ENCODE peak calls at places on chromosomes 13 and 19, in eight cellular contexts. T is cardiac muscle cell, W is suprapubic skin, M is Peyer's patch, R is prostate gland, E is ascending aorta, C is A549, G is body of pancreas. Y is an unnamed sample.

GRCh38 chr19:11381535-11382369 is 2.4 kb downstream of the EPOR start:
- DNase-seq in T (peak; percentile 93), W (peak; percentile 89), M (no peak), R (no peak), E (peak; percentile 59), C (peak; percentile 83), G (peak; percentile 19), Y (peak; percentile 73)

GRCh38 chr19:7670150-7670784 is 1.4 kb downstream of the RETN start:
- DNase-seq in T (peak; percentile 3), W (no peak), M (no peak), R (no peak), E (no peak), C (no peak), G (no peak), Y (no peak)

GRCh38 chr19:13872695-13873389 is 4.1 kb upstream of the NANOS3 start:
- DNase-seq in T (no peak), W (no peak), M (peak; percentile 67), R (no peak), E (no peak), C (peak; percentile 71), G (peak; percentile 46), Y (peak; percentile 55)

GRCh38 chr13:110910013-110910890 is 4.6 kb downstream of the ANKRD10 start:
- DNase-seq in T (no peak), W (no peak), M (no peak), R (no peak), E (no peak), C (no peak), G (peak; percentile 63), Y (no peak)

GRCh38 chr13:53848546-53848945 is 819.9 kb downstream of the OLFM4 start:
- DNase-seq in T (no peak), W (no peak), M (no peak), R (no peak), E (no peak), C (no peak), G (no peak), Y (no peak)

GRCh38 chr13:112889351-112890290 is 79.4 kb upstream of the MCF2L start:
- DNase-seq in T (no peak), W (no peak), M (no peak), R (no peak), E (no peak), C (no peak), G (no peak), Y (no peak)

GRCh38 chr19:3196064-3196932 is 10.6 kb downstream of the NCLN start:
- DNase-seq in T (no peak), W (no peak), M (no peak), R (no peak), E (no peak), C (no peak), G (no peak), Y (no peak)

GRCh38 chr13:50990540-50991506 is 81.2 kb downstream of the RNASEH2B start:
- DNase-seq in T (peak; percentile 81), W (no peak), M (no peak), R (no peak), E (no peak), C (no peak), G (peak; percentile 23), Y (no peak)

GRCh38 chr19:38294090-38294489 is 10.0 kb upstream of the C19orf33 start:
- DNase-seq in T (no peak), W (no peak), M (no peak), R (no peak), E (no peak), C (no peak), G (no peak), Y (no peak)

GRCh38 chr19:47778089-47778953 is at the start of gene SELENOW:
- DNase-seq in T (peak; percentile 79), W (peak; percentile 88), M (peak; percentile 91), R (peak; percentile 70), E (no peak), C (peak; percentile 90), G (peak; percentile 85), Y (peak; percentile 71)

GRCh38 chr19:12939292-12939606 is 840 bp downstream of the CALR start:
- DNase-seq in T (peak; percentile 64), W (no peak), M (no peak), R (no peak), E (no peak), C (no peak), G (no peak), Y (no peak)

GRCh38 chr19:35311901-35312665 is 16.9 kb upstream of the CD22 start:
- DNase-seq in T (no peak), W (no peak), M (no peak), R (no peak), E (no peak), C (no peak), G (no peak), Y (no peak)

GRCh38 chr19:35310331-35310730 is 18.4 kb downstream of the MAG start:
- DNase-seq in T (no peak), W (no peak), M (no peak), R (no peak), E (no peak), C (no peak), G (no peak), Y (no peak)

GRCh38 chr19:35313614-35314013 is 15.4 kb upstream of the CD22 start:
- DNase-seq in T (no peak), W (no peak), M (no peak), R (no peak), E (no peak), C (no peak), G (no peak), Y (no peak)

GRCh38 chr19:35309481-35310279 is 17.7 kb downstream of the MAG start:
- DNase-seq in T (peak; percentile 95), W (no peak), M (no peak), R (no peak), E (no peak), C (no peak), G (peak; percentile 86), Y (no peak)

DNA sequence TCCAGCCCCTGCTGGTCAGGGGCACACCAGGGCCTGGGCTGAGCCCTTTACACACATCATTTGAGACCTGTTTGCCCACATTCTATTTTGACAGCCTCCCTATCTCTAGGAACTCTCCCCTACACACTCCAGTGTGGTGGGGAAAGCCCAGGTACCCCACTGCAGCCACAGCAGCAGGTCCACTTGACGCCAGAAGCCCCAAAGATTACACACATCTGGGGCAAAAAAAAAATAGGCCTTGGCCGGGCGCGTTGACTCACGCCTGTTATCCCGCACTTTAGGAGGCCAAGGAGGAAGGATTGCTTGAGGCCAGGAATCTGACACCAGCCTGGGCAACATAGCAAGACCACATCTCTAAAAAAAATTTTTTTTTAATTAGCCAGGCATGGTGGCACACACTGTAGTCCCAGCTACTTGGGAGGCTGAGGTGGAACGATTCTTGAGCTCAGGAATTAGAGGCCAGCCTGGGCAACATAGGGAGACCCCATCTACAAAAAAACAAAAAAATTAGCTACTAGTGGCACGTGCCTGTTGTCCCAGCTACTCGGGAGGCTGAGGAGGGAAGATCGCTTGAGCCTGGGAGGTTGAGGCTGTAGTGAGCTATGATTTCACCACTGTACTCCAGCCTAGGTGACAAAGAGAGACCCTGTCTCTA is 18.0 kb upstream of the CD22 start:
- DNase-seq in T (no peak), W (no peak), M (no peak), R (no peak), E (no peak), C (no peak), G (no peak), Y (no peak)
- H3K4me1 ChIP-seq in T (peaks cover 21% of the 10 kb centered on the region), W (no peaks in the 10 kb centered on the region), M (no peaks in the 10 kb centered on the region), R (no peaks in the 10 kb centered on the region), E (no peaks in the 10 kb centered on the region), C (no peaks in the 10 kb centered on the region), G (peaks cover 15% of the 10 kb centered on the region), Y (no peaks in the 10 kb centered on the region)

GRCh38 chr19:40659566-40659965 is 30.9 kb downstream of the NUMBL start:
- DNase-seq in T (no peak), W (no peak), M (no peak), R (no peak), E (no peak), C (no peak), G (no peak), Y (no peak)

GRCh38 chr19:40663712-40664692 is 26.4 kb downstream of the NUMBL start:
- DNase-seq in T (no peak), W (no peak), M (no peak), R (no peak), E (no peak), C (peak; percentile 66), G (no peak), Y (no peak)

GRCh38 chr19:40661616-40662015 is 28.8 kb downstream of the NUMBL start:
- DNase-seq in T (no peak), W (no peak), M (no peak), R (no peak), E (no peak), C (no peak), G (no peak), Y (no peak)

GRCh38 chr19:40666803-40667438 is 23.5 kb downstream of the NUMBL start:
- DNase-seq in T (no peak), W (no peak), M (no peak), R (no peak), E (no peak), C (no peak), G (no peak), Y (no peak)

DNA sequence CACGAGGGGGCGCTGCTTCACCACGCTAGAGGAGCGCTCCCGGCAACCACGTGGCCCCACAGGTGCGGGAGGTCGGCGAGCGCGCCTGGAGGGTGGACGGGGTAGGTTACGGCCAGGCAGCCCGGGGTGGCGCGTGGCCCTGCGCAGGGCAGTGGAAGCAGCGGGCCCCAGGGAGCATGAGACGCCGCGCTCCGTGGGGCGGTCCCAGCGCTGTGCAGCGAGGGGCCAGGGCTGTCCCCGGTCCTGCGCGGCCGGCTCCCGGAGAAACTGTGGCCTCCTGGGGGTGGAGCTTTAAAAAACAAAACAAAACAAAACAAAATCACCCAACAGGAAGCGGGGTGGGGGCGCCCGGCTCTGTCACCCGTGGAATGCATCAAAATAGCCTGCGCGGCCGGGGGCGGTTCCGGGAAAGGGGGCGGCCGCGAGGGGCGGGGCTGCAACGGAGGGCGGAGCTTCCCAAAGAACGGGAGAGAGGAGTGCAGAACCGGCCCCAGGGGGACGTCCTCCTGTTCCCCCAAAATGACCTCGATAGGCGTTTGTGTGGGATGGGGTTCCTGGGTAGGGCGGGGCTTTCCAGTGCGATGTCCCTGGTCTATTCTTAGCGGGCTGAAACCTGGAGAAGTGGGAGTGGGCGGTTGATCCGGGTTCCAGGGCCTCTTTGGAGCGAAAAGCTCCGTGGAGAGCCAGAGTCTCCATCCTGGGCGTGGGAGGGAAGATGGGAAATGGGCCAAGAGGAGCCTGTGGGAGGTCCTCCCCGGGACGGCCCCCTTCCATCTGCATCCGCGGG is 27.3 kb downstream of the NUMBL start:
- DNase-seq in T (peak; percentile 95), W (peak; percentile 94), M (peak; percentile 95), R (peak; percentile 88), E (peak; percentile 40), C (peak; percentile 97), G (peak; percentile 93), Y (peak; percentile 90)
- TF ChIP-seq CTCF in T (peak; percentile 85), W (no peak), M (peak; percentile 99), R (no peak), E (peak; percentile 100), C (peak; percentile 100), G (no peak), Y (peak; percentile 95)

DNA sequence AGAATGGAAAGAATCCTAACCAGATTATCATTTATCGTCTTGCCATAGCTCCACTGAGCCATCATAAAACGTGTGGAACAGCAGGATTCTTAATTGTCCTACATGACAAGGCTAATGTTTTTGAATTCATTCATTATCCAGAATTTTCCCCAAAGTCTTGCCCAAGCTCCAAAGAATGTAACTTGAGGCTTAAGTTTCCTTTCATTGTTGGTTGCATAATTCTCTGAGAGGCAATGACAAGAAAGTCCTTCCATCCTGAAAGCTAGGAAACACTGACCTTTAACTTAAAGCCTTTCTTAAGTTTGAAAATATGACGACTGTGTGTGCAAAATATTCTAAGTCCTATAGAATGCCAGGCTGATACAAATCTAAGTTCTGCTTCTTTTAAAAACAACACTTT is 546.1 kb downstream of the SUCLA2 start:
- DNase-seq in T (peak; percentile 44), W (no peak), M (no peak), R (no peak), E (no peak), C (no peak), G (no peak), Y (no peak)
- H3K27ac ChIP-seq in T (no peak overlapping the region), W (no peak overlapping the region), M (no peak overlapping the region), R (no peak overlapping the region), E (no peak overlapping the region), C (no peak overlapping the region), G (no peak overlapping the region), Y (no peak overlapping the region)

GRCh38 chr13:23007430-23007829 is 173.3 kb upstream of the SGCG start:
- DNase-seq in T (no peak), W (no peak), M (no peak), R (no peak), E (no peak), C (no peak), G (no peak), Y (no peak)
- H3K4me1 ChIP-seq in T (no peaks in the 10 kb centered on the region), W (no peaks in the 10 kb centered on the region), M (no peaks in the 10 kb centered on the region), R (no peaks in the 10 kb centered on the region), E (no peaks in the 10 kb centered on the region), C (no peaks in the 10 kb centered on the region), G (no peaks in the 10 kb centered on the region), Y (no peaks in the 10 kb centered on the region)

Y was measured in CD8-positive, alpha-beta T cell.